ENCODE peak calls at places on chromosomes 4 and X, in eight cellular contexts. K, Z, C, H, P, N, V and W are unnamed samples.

GRCh38 chr4:73066928-73067327 is 2.6 kb downstream of the COX18 start:
- DNase-seq in K (no peak), Z (no peak), C (no peak), H (no peak), P (no peak), N (no peak), V (no peak), W (no peak)

GRCh38 chrX:110172215-110172614 is 145.7 kb downstream of the AMMECR1 start:
- DNase-seq in K (no peak), Z (no peak), C (no peak), H (no peak), P (no peak), N (no peak), V (no peak), W (no peak)

GRCh38 chr4:97646997-97647396 is 496.3 kb downstream of the STPG2 start:
- DNase-seq in K (peak; percentile 16), Z (no peak), C (peak; percentile 46), H (no peak), P (peak; percentile 99), N (peak; percentile 64), V (no peak), W (no peak)

GRCh38 chrX:16868920-16869319 is 1.2 kb downstream of the RBBP7 start:
- DNase-seq in K (no peak), Z (no peak), C (no peak), H (no peak), P (no peak), N (no peak), V (no peak), W (no peak)

GRCh38 chr4:15901996-15902395 is 36.5 kb downstream of the FGFBP1 start:
- DNase-seq in K (no peak), Z (no peak), C (no peak), H (no peak), P (no peak), N (no peak), V (no peak), W (no peak)

GRCh38 chr4:176400816-176401461 is 81.2 kb downstream of the SPCS3 start:
- DNase-seq in K (no peak), Z (no peak), C (peak; percentile 20), H (no peak), P (no peak), N (no peak), V (no peak), W (peak; percentile 17)

GRCh38 chrX:5458300-5458699 is 770.4 kb downstream of the NLGN4X start:
- DNase-seq in K (no peak), Z (no peak), C (no peak), H (no peak), P (no peak), N (no peak), V (no peak), W (no peak)

GRCh38 chr4:42555828-42556227 is 101.1 kb downstream of the ATP8A1 start:
- DNase-seq in K (no peak), Z (no peak), C (peak; percentile 35), H (no peak), P (no peak), N (no peak), V (no peak), W (no peak)

GRCh38 chrX:141468940-141469339 is 115.6 kb downstream of the SPANXA1 start:
- DNase-seq in K (no peak), Z (peak; percentile 40), C (peak; percentile 60), H (no peak), P (peak; percentile 3), N (no peak), V (no peak), W (no peak)

GRCh38 chr4:7622371-7622770 is 187.6 kb upstream of the PSAPL1 start:
- DNase-seq in K (no peak), Z (no peak), C (no peak), H (no peak), P (no peak), N (no peak), V (no peak), W (no peak)

GRCh38 chr4:102438873-102439614 is 62.1 kb upstream of the NFKB1 start:
- DNase-seq in K (peak; percentile 46), Z (peak; percentile 51), C (peak; percentile 96), H (no peak), P (peak; percentile 93), N (no peak), V (no peak), W (peak; percentile 85)

GRCh38 chrX:52034211-52034610 is 34.8 kb downstream of the MAGED4B start:
- DNase-seq in K (no peak), Z (no peak), C (no peak), H (no peak), P (no peak), N (no peak), V (no peak), W (no peak)

GRCh38 chr4:3422808-3423297 is 18.9 kb upstream of the HGFAC start:
- DNase-seq in K (no peak), Z (no peak), C (no peak), H (no peak), P (no peak), N (no peak), V (no peak), W (no peak)

GRCh38 chrX:35890699-35891098 is 28.8 kb upstream of the CFAP47 start:
- DNase-seq in K (peak; percentile 18), Z (peak; percentile 43), C (peak; percentile 41), H (no peak), P (peak; percentile 24), N (no peak), V (no peak), W (no peak)

GRCh38 chrX:12332786-12333347 is 194.6 kb downstream of the FRMPD4 start:
- DNase-seq in K (no peak), Z (no peak), C (no peak), H (no peak), P (no peak), N (no peak), V (no peak), W (no peak)

GRCh38 chr4:173538903-173539445 is 8.9 kb upstream of the HAND2 start:
- DNase-seq in K (no peak), Z (no peak), C (no peak), H (no peak), P (no peak), N (peak; percentile 75), V (no peak), W (no peak)

GRCh38 chrX:96126182-96126581 is 558.5 kb upstream of the DIAPH2 start:
- DNase-seq in K (no peak), Z (no peak), C (no peak), H (no peak), P (no peak), N (no peak), V (no peak), W (no peak)

GRCh38 chrX:21745756-21746155 is 12.2 kb downstream of the SMPX start:
- DNase-seq in K (peak; percentile 11), Z (no peak), C (peak; percentile 33), H (no peak), P (no peak), N (no peak), V (no peak), W (no peak)

GRCh38 chrX:72394518-72395163 is 88.9 kb upstream of the CITED1 start:
- DNase-seq in K (peak; percentile 11), Z (no peak), C (peak; percentile 67), H (no peak), P (peak; percentile 77), N (no peak), V (no peak), W (no peak)

GRCh38 chrX:23786268-23786815 is 3.4 kb downstream of the SAT1 start:
- DNase-seq in K (no peak), Z (peak; percentile 56), C (peak; percentile 39), H (no peak), P (no peak), N (no peak), V (no peak), W (no peak)

GRCh38 chr4:86857341-86858052 is 8.3 kb upstream of the SLC10A6 start:
- DNase-seq in K (no peak), Z (peak; percentile 83), C (no peak), H (no peak), P (no peak), N (no peak), V (no peak), W (no peak)

GRCh38 chr4:52408037-52408436 is 251.1 kb downstream of the USP46 start:
- DNase-seq in K (no peak), Z (no peak), C (no peak), H (no peak), P (no peak), N (no peak), V (no peak), W (no peak)

GRCh38 chrX:2934715-2935363 is 5.7 kb upstream of the ARSD start:
- DNase-seq in K (no peak), Z (no peak), C (no peak), H (no peak), P (no peak), N (no peak), V (no peak), W (no peak)
- TF ChIP-seq CTCF in K (no peak), Z (no peak), C (no peak), H (no peak), P (no peak), N (no peak), V (no peak), W (no peak)

GRCh38 chrX:135295944-135296305 is 13.4 kb upstream of the ETDC start:
- DNase-seq in K (no peak), Z (no peak), C (no peak), H (no peak), P (no peak), N (no peak), V (no peak), W (no peak)
- H3K4me3 ChIP-seq in K (peak overlapping the region; percentile 39), Z (no peak overlapping the region), C (peak overlapping the region; percentile 29), H (peak overlapping the region; percentile 3), P (peak overlapping the region; percentile 47), N (peak overlapping the region; percentile 41), V (no peak overlapping the region), W (no peak overlapping the region)

DNA sequence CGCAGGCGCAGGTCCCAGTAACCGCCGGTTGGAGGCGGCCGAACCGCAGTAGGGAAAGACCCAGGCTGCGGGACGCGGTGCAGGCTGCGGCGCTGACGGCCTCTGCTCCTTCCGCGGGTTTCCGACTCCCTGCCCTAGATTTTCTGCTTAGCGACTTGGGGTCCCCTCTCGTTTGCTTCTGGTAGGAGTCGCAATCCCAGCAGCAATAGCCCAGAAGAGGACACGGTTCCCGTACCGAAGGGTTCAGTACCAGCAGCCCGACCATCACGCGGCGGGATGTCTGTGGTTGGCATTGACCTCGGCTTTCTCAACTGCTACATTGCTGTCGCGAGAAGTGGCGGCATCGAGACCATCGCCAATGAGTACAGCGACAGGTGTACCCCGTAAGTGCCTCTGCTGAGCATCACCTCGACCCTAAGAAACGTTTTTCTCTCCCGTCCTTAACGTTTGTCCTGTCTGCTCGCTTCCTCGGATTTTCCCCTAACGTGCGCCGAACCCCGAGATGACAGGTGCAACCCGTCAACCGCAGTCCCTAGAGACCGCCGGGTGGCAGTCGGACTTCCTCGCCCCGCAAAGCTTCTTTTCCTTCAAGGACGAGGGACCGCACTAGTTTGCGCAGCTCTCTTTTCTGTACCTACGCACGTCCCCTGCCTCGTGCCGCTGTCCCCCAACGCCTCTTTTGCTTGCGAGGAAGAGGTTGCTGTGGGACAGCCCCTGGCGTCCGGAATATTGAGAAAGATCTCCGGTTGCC is at the start of gene HSPA4L:
- DNase-seq in K (peak; percentile 67), Z (peak; percentile 73), C (no peak), H (peak; percentile 62), P (peak; percentile 28), N (peak; percentile 93), V (peak; percentile 63), W (peak; percentile 3)
- TF ChIP-seq CTCF in K (peak; percentile 56), Z (no peak), C (peak; percentile 40), H (peak; percentile 20), P (peak; percentile 28), N (no peak), V (no peak), W (no peak)

DNA sequence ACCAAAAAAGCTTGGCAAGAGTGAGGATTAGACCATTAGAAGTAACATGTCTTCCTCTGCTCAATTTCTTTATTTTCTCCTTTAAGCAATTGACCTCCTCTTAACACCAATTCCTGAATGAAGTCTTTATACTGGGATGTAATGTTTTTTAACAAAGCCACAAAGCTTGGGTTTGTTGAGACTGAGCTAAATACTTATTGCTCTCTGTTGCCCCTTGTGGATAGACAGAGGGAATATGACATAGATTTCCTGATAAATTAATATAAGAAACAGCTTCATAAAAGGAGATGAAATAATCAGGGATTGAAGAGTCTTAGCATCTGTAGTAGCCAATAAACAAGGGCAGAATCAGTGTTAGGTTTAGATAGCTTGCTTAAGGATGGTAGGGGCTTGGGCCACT is 57.6 kb downstream of the CCDC160 start:
- DNase-seq in K (no peak), Z (no peak), C (peak; percentile 0), H (no peak), P (no peak), N (no peak), V (no peak), W (no peak)
- H3K4me3 ChIP-seq in K (no peak overlapping the region), Z (no peak overlapping the region), C (no peak overlapping the region), H (no peak overlapping the region), P (no peak overlapping the region), N (no peak overlapping the region), V (no peak overlapping the region), W (no peak overlapping the region)